ENCODE peak calls at places on chromosomes 7 and 10, in ten cellular contexts. G is K562, D is HL-60, Q is sigmoid colon, U is HepG2, F is GM12891, P is Panc1, R is GM12878, N is SK-N-SH, W is breast epithelium. X is an unnamed sample.

GRCh38 chr7:84904561-84904960 is 282.3 kb downstream of the SEMA3D start:
- DNase-seq in G (no peak), D (no peak), Q (no peak), U (no peak), F (no peak), P (no peak), R (no peak), N (no peak), W (no peak), X (no peak)

GRCh38 chr10:5466451-5466996 is 32.8 kb downstream of the CALML5 start:
- DNase-seq in G (peak; percentile 76), D (no peak), Q (peak; percentile 88), U (peak; percentile 37), F (no peak), P (no peak), R (no peak), N (no peak), W (peak; percentile 83), X (peak; percentile 79)

GRCh38 chr10:98292976-98293375 is 25.0 kb upstream of the LOXL4 start:
- DNase-seq in G (no peak), D (no peak), Q (peak; percentile 61), U (no peak), F (no peak), P (no peak), R (no peak), N (no peak), W (no peak), X (peak; percentile 38)

GRCh38 chr7:6078548-6078947 is 47.4 kb downstream of the ANKRD61 start:
- DNase-seq in G (no peak), D (no peak), Q (no peak), U (no peak), F (no peak), P (no peak), R (no peak), N (no peak), W (no peak), X (no peak)

GRCh38 chr7:128209229-128210035 is 31.6 kb upstream of the LEP start:
- DNase-seq in G (peak; percentile 89), D (peak; percentile 51), Q (peak; percentile 80), U (peak; percentile 66), F (peak; percentile 74), P (peak; percentile 78), R (peak; percentile 13), N (peak; percentile 93), W (peak; percentile 64), X (peak; percentile 79)

GRCh38 chr10:103712898-103713498 is 142.4 kb downstream of the SH3PXD2A start:
- DNase-seq in G (peak; percentile 75), D (peak; percentile 56), Q (peak; percentile 91), U (peak; percentile 57), F (peak; percentile 66), P (peak; percentile 67), R (no peak), N (peak; percentile 73), W (peak; percentile 82), X (peak; percentile 89)

GRCh38 chr7:2441430-2442058 is 34.7 kb downstream of the GRIFIN start:
- DNase-seq in G (no peak), D (no peak), Q (no peak), U (no peak), F (no peak), P (no peak), R (no peak), N (no peak), W (no peak), X (no peak)

GRCh38 chr7:14018751-14019150 is 29.3 kb upstream of the ETV1 start:
- DNase-seq in G (no peak), D (no peak), Q (no peak), U (no peak), F (no peak), P (no peak), R (no peak), N (no peak), W (no peak), X (no peak)

GRCh38 chr10:91444211-91444610 is 34.1 kb downstream of the HECTD2 start:
- DNase-seq in G (no peak), D (no peak), Q (no peak), U (no peak), F (no peak), P (no peak), R (no peak), N (no peak), W (no peak), X (no peak)

GRCh38 chr10:126661841-126662520 is 8.5 kb downstream of the C10orf90 start:
- DNase-seq in G (no peak), D (no peak), Q (no peak), U (no peak), F (no peak), P (no peak), R (no peak), N (no peak), W (no peak), X (no peak)

GRCh38 chr7:101134399-101134980 is 7.6 kb downstream of the SERPINE1 start:
- DNase-seq in G (no peak), D (no peak), Q (no peak), U (no peak), F (no peak), P (no peak), R (no peak), N (no peak), W (no peak), X (no peak)

GRCh38 chr7:101140339-101140699 is 13.4 kb downstream of the SERPINE1 start:
- DNase-seq in G (no peak), D (no peak), Q (no peak), U (no peak), F (no peak), P (no peak), R (no peak), N (no peak), W (no peak), X (no peak)

GRCh38 chr7:101140746-101141382 is 13.4 kb upstream of the AP1S1 start:
- DNase-seq in G (no peak), D (no peak), Q (no peak), U (no peak), F (no peak), P (no peak), R (no peak), N (no peak), W (no peak), X (no peak)

GRCh38 chr7:101137651-101138148 is 10.8 kb downstream of the SERPINE1 start:
- DNase-seq in G (no peak), D (no peak), Q (no peak), U (no peak), F (no peak), P (no peak), R (no peak), N (no peak), W (no peak), X (no peak)

DNA sequence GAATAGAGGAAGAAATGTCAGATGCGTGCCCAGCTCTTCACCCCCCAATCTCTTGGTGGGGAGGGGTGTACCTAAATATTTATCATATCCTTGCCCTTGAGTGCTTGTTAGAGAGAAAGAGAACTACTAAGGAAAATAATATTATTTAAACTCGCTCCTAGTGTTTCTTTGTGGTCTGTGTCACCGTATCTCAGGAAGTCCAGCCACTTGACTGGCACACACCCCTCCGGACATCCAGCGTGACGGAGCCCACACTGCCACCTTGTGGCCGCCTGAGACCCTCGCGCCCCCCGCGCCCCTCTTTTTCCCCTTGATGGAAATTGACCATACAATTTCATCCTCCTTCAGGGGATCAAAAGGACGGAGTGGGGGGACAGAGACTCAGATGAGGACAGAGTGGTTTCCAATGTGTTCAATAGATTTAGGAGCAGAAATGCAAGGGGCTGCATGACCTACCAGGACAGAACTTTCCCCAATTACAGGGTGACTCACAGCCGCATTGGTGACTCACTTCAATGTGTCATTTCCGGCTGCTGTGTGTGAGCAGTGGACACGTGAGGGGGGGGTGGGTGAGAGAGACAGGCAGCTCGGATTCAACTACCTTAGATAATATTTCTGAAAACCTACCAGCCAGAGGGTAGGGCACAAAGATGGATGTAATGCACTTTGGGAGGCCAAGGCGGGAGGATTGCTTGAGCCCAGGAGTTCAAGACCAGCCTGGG is 11.4 kb downstream of the SERPINE1 start:
- DNase-seq in G (peak; percentile 98), D (peak; percentile 88), Q (peak; percentile 94), U (peak; percentile 90), F (peak; percentile 56), P (peak; percentile 100), R (peak; percentile 79), N (peak; percentile 88), W (peak; percentile 60), X (peak; percentile 95)
- TF ChIP-seq POLR2AphosphoS5 in G (peak; percentile 40), D (peak; percentile 42), Q (peak; percentile 42), U (peak; percentile 58), F (peak; percentile 54), P (peak; percentile 89), R (peak; percentile 37), N (peak; percentile 84), W (peak; percentile 89), X (peak; percentile 15)

GRCh38 chr7:113331155-113331898 is 213.0 kb upstream of the SMIM30 start:
- DNase-seq in G (peak; percentile 68), D (no peak), Q (peak; percentile 62), U (peak; percentile 3), F (no peak), P (no peak), R (no peak), N (no peak), W (no peak), X (peak; percentile 71)
- TF ChIP-seq POLR2AphosphoS5 in G (no peak), D (no peak), Q (no peak), U (no peak), F (no peak), P (no peak), R (no peak), N (no peak), W (no peak), X (no peak)

GRCh38 chr10:16854623-16855022 is 37.4 kb upstream of the RSU1 start:
- DNase-seq in G (no peak), D (no peak), Q (no peak), U (no peak), F (no peak), P (no peak), R (no peak), N (no peak), W (no peak), X (no peak)
- TF ChIP-seq POLR2AphosphoS5 in G (no peak), D (no peak), Q (no peak), U (no peak), F (no peak), P (no peak), R (no peak), N (no peak), W (no peak), X (no peak)

GRCh38 chr10:31034041-31034918 is 2.6 kb upstream of the ZNF438 start:
- DNase-seq in G (no peak), D (peak; percentile 43), Q (no peak), U (no peak), F (no peak), P (no peak), R (no peak), N (no peak), W (no peak), X (no peak)

GRCh38 chr10:31032515-31033132 is 959 bp upstream of the ZNF438 start:
- DNase-seq in G (no peak), D (no peak), Q (peak; percentile 73), U (no peak), F (no peak), P (no peak), R (no peak), N (no peak), W (no peak), X (no peak)

GRCh38 chr10:31037749-31038148 is 6.1 kb upstream of the ZNF438 start:
- DNase-seq in G (no peak), D (no peak), Q (no peak), U (no peak), F (no peak), P (no peak), R (no peak), N (no peak), W (no peak), X (no peak)

GRCh38 chr10:31033166-31033565 is 1.5 kb upstream of the ZNF438 start:
- DNase-seq in G (no peak), D (no peak), Q (peak; percentile 73), U (no peak), F (no peak), P (no peak), R (no peak), N (no peak), W (no peak), X (no peak)

GRCh38 chr10:31036209-31036608 is 4.5 kb upstream of the ZNF438 start:
- DNase-seq in G (no peak), D (no peak), Q (no peak), U (no peak), F (no peak), P (no peak), R (no peak), N (no peak), W (no peak), X (no peak)
- TF ChIP-seq POLR2AphosphoS5 in G (no peak), D (no peak), Q (no peak), U (no peak), F (no peak), P (no peak), R (no peak), N (no peak), W (no peak), X (no peak)

X was measured in suprapubic skin.